ENCODE peak calls at places on chromosomes 12 and 14, in four cellular contexts. W, Y, B and R are unnamed samples.

GRCh38 chr12:64943686-64944085 is 119.2 kb downstream of the TBC1D30 start:
- DNase-seq in W (peak; percentile 87), Y (no peak), B (no peak), R (no peak)

GRCh38 chr12:46522141-46522540 is 149.6 kb upstream of the SLC38A2 start:
- DNase-seq in W (no peak), Y (no peak), B (no peak), R (no peak)

GRCh38 chr12:106417926-106418910 is 60.7 kb downstream of the POLR3B start:
- DNase-seq in W (peak; percentile 91), Y (no peak), B (no peak), R (no peak)

GRCh38 chr12:122060069-122060468 is 18.5 kb upstream of the MLXIP start:
- DNase-seq in W (peak; percentile 35), Y (no peak), B (peak; percentile 37), R (no peak)

GRCh38 chr12:117850048-117850447 is 118.7 kb downstream of the KSR2 start:
- DNase-seq in W (peak; percentile 57), Y (no peak), B (peak; percentile 42), R (no peak)

GRCh38 chr12:3333583-3333982 is 157.4 kb upstream of the PRMT8 start:
- DNase-seq in W (no peak), Y (no peak), B (no peak), R (no peak)

GRCh38 chr12:128567730-128568129 is 256.0 kb downstream of the SLC15A4 start:
- DNase-seq in W (no peak), Y (no peak), B (no peak), R (no peak)

GRCh38 chr14:103185051-103186027 is 62.1 kb downstream of the TNFAIP2 start:
- DNase-seq in W (peak; percentile 51), Y (no peak), B (no peak), R (peak; percentile 15)

GRCh38 chr14:71711619-71712018 is 220.6 kb upstream of the RGS6 start:
- DNase-seq in W (peak; percentile 92), Y (no peak), B (no peak), R (no peak)

GRCh38 chr14:36508418-36509051 is 11.5 kb downstream of the NKX2-1 start:
- DNase-seq in W (no peak), Y (no peak), B (no peak), R (peak; percentile 87)

GRCh38 chr14:24871302-24871701 is 178.6 kb downstream of the STXBP6 start:
- DNase-seq in W (no peak), Y (no peak), B (no peak), R (no peak)

GRCh38 chr12:98574110-98574509 is 19.4 kb upstream of the SLC25A3 start:
- DNase-seq in W (no peak), Y (no peak), B (no peak), R (no peak)

GRCh38 chr12:106062693-106063092 is 76.1 kb downstream of the NUAK1 start:
- DNase-seq in W (no peak), Y (no peak), B (no peak), R (no peak)

GRCh38 chr12:23681237-23681636 is 268.2 kb downstream of the SOX5 start:
- DNase-seq in W (no peak), Y (no peak), B (no peak), R (no peak)

GRCh38 chr12:121331268-121331667 is 20.9 kb downstream of the ANAPC5 start:
- DNase-seq in W (no peak), Y (no peak), B (no peak), R (no peak)

GRCh38 chr12:89353823-89354629 is 1.7 kb upstream of the DUSP6 start:
- DNase-seq in W (peak; percentile 74), Y (peak; percentile 85), B (peak; percentile 69), R (peak; percentile 96)

GRCh38 chr12:83477706-83478105 is 791.0 kb downstream of the TMTC2 start:
- DNase-seq in W (no peak), Y (no peak), B (no peak), R (no peak)

GRCh38 chr12:19530631-19531020 is 91.3 kb downstream of the AEBP2 start:
- DNase-seq in W (peak; percentile 43), Y (no peak), B (no peak), R (no peak)

GRCh38 chr14:83101855-83102254 is 1568.2 kb upstream of the SEL1L start:
- DNase-seq in W (no peak), Y (no peak), B (no peak), R (no peak)

DNA sequence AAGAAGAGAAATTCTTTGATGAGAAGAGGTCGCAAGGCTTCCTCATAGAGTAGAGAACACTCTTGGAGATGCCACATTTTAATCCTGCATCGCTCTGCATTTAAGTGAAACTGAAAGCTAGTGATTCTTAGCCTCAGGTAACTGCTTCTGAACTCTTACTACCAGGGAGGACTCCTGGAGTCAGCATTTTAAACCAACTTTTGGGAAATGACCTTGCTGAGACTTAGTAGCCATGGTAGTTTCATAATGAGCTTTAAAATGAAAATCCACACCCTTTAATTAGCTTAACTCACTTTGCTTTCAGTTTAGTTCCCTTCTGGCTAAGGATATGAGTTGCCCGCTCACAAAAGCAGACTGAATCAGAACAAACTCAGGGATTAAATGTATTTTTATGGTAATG is 80.3 kb downstream of the SYNE2 start:
- DNase-seq in W (no peak), Y (no peak), B (no peak), R (no peak)
- H3K27ac ChIP-seq in W (no peak overlapping the region), Y (peak overlapping the region; percentile 52), B (peak overlapping the region; percentile 42), R (no peak overlapping the region)

DNA sequence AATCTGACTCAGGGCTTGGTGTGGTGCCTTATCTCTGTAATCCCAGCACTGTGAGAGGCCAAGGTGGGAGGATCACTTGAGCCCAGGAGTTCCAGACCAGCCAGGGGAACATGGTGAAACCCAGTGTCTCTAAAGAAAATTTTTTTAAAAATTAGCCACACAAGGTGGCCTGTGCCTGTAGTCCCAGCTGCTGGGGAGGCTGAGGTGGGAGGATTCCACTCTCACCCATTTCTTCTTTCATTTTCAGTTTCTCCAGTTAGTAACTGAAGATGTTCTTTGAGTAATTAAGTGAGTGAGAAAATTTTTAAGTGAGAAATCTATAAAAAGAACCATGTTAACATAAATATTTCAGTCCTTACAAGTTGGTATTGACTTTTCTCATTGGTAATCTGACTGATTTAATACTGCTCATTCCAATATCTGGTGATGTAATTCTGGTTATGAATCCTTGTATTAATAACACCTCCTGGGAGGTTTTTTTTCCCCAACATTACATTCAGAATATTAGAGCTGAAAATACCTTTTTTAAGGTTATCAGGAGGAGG is 6.1 kb downstream of the METTL3 start:
- DNase-seq in W (no peak), Y (no peak), B (no peak), R (no peak)
- H3K27ac ChIP-seq in W (no peak overlapping the region), Y (no peak overlapping the region), B (no peak overlapping the region), R (no peak overlapping the region)

GRCh38 chr14:54220697-54221431 is 175.9 kb upstream of the CDKN3 start:
- DNase-seq in W (no peak), Y (no peak), B (no peak), R (no peak)

GRCh38 chr14:54221432-54221803 is 175.4 kb upstream of the CDKN3 start:
- DNase-seq in W (no peak), Y (no peak), B (no peak), R (no peak)

GRCh38 chr14:54219281-54220121 is 177.3 kb upstream of the CDKN3 start:
- DNase-seq in W (no peak), Y (no peak), B (no peak), R (no peak)

GRCh38 chr14:54221971-54222370 is 174.8 kb upstream of the CDKN3 start:
- DNase-seq in W (no peak), Y (no peak), B (no peak), R (no peak)

GRCh38 chr14:54220122-54220691 is 176.6 kb upstream of the CDKN3 start:
- DNase-seq in W (peak; percentile 55), Y (no peak), B (no peak), R (no peak)
- H3K27ac ChIP-seq in W (peak overlapping the region; percentile 9), Y (no peak overlapping the region), B (no peak overlapping the region), R (no peak overlapping the region)

GRCh38 chr12:123142948-123143752 is 7.7 kb downstream of the PITPNM2 start:
- DNase-seq in W (no peak), Y (no peak), B (no peak), R (peak; percentile 80)
- H3K27ac ChIP-seq in W (no peak overlapping the region), Y (peak overlapping the region; percentile 21), B (peak overlapping the region; percentile 58), R (peak overlapping the region; percentile 65)

DNA sequence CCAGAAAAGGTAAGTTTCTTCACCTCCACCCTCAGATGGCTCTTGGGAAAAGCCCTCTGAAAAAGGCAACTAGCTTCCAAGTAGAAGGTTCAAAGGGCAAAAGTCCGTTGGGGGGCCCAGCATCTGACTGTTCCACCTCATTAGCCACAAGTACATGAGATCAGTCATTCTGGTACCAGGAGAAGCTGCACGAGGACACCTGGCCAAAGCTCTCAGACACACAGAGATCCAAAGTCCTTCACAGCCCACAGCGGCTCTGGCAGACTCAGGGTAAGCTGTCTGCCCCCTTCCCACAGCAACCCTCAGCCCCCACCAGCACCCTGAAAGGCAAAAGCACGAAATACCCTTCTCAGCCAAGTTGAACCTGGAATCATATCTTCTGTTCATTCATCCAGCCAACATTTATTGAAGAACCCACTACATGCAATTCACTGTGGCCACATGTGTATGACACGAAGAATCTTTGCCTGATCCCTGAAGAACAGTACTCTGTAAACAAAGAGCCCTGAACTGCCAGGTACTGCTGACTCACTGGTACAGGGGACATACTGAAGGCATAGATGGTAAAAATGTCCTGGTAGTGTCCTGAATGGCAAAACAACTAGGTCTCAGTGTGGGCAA is 19.0 kb downstream of the SLC7A7 start:
- DNase-seq in W (no peak), Y (no peak), B (no peak), R (no peak)
- H3K27ac ChIP-seq in W (no peak overlapping the region), Y (no peak overlapping the region), B (no peak overlapping the region), R (no peak overlapping the region)